ENCODE peak calls at places on chromosomes 3 and 15, in four cellular contexts. P, R, U and V are unnamed samples.

GRCh38 chr15:75650908-75651809 is 3.4 kb downstream of the SNX33 start:
- DNase-seq in R (no peak), U (peak; percentile 79), P (peak; percentile 76), V (no peak)

GRCh38 chr3:20041197-20041780 is 1.0 kb downstream of the KAT2B start:
- DNase-seq in P (peak; percentile 61), U (peak; percentile 70), R (no peak), V (peak; percentile 74)

GRCh38 chr3:79461129-79461792 is 306.5 kb downstream of the ROBO1 start:
- DNase-seq in U (no peak), R (no peak), P (no peak), V (no peak)

GRCh38 chr3:32193101-32193500 is 45.4 kb upstream of the CMTM8 start:
- DNase-seq in R (no peak), U (no peak), P (no peak), V (no peak)

GRCh38 chr15:87686308-87686707 is 570.2 kb downstream of the NTRK3 start:
- DNase-seq in U (no peak), R (no peak), P (no peak), V (no peak)

GRCh38 chr3:111733154-111733553 is 125.9 kb upstream of the PHLDB2 start:
- DNase-seq in R (no peak), U (no peak), P (peak; percentile 86), V (no peak)

GRCh38 chr3:135531996-135532395 is 433.5 kb upstream of the PPP2R3A start:
- DNase-seq in U (no peak), R (no peak), P (no peak), V (no peak)

GRCh38 chr3:71185733-71186455 is 397.6 kb downstream of the FOXP1 start:
- DNase-seq in R (no peak), U (peak; percentile 33), P (no peak), V (no peak)

GRCh38 chr3:193944161-193944884 is 191.6 kb upstream of the HES1 start:
- DNase-seq in R (no peak), U (no peak), P (no peak), V (no peak)

GRCh38 chr3:64351713-64352595 is 126.7 kb upstream of the PRICKLE2 start:
- DNase-seq in U (no peak), P (no peak), R (no peak), V (no peak)

GRCh38 chr15:32763295-32763694 is 45.5 kb downstream of the GREM1 start:
- DNase-seq in R (peak; percentile 13), U (no peak), P (no peak), V (no peak)

GRCh38 chr15:70833897-70834765 is 19.8 kb downstream of the LARP6 start:
- DNase-seq in U (no peak), R (no peak), P (peak; percentile 72), V (no peak)

GRCh38 chr3:31793821-31794220 is 187.2 kb downstream of the OSBPL10 start:
- DNase-seq in U (no peak), P (no peak), R (no peak), V (no peak)

GRCh38 chr15:98231696-98232440 is 271.4 kb downstream of the ARRDC4 start:
- DNase-seq in R (no peak), U (no peak), P (no peak), V (no peak)

GRCh38 chr3:106814231-106814630 is 563.0 kb upstream of the CCDC54 start:
- DNase-seq in U (no peak), R (no peak), P (no peak), V (no peak)

GRCh38 chr3:112752092-112752512 is 94.6 kb downstream of the CD200R1L start:
- DNase-seq in P (no peak), R (no peak), U (no peak), V (no peak)

GRCh38 chr3:149005424-149005823 is 14.1 kb downstream of the GYG1 start:
- DNase-seq in P (no peak), U (no peak), R (no peak), V (no peak)

GRCh38 chr3:135966349-135966695 is 794 bp downstream of the PPP2R3A start:
- DNase-seq in R (no peak), U (no peak), P (no peak), V (no peak)

GRCh38 chr3:27216955-27217552 is 152.1 kb downstream of the NEK10 start:
- DNase-seq in P (no peak), U (no peak), R (no peak), V (no peak)

GRCh38 chr15:60407406-60407805 is 9.6 kb upstream of the ANXA2 start:
- DNase-seq in P (no peak), U (no peak), R (no peak), V (no peak)

GRCh38 chr3:167653155-167653554 is 587 bp downstream of the WDR49 start:
- DNase-seq in U (no peak), P (no peak), R (no peak), V (no peak)

GRCh38 chr15:69132430-69132829 is 28.0 kb upstream of the GLCE start:
- DNase-seq in P (no peak), R (no peak), U (no peak), V (no peak)

GRCh38 chr3:168220609-168221008 is 124.9 kb upstream of the GOLIM4 start:
- DNase-seq in R (no peak), U (no peak), P (no peak), V (no peak)

GRCh38 chr3:41199866-41200668 is 762 bp downstream of the CTNNB1 start:
- DNase-seq in U (peak; percentile 78), P (no peak), R (no peak), V (no peak)

GRCh38 chr3:47418167-47419082 is 37.6 kb downstream of the PTPN23 start:
- DNase-seq in U (no peak), R (no peak), P (no peak), V (no peak)

GRCh38 chr3:139934557-139935070 is 371 bp upstream of the CLSTN2 start:
- DNase-seq in U (no peak), P (no peak), R (no peak), V (peak; percentile 71)

DNA sequence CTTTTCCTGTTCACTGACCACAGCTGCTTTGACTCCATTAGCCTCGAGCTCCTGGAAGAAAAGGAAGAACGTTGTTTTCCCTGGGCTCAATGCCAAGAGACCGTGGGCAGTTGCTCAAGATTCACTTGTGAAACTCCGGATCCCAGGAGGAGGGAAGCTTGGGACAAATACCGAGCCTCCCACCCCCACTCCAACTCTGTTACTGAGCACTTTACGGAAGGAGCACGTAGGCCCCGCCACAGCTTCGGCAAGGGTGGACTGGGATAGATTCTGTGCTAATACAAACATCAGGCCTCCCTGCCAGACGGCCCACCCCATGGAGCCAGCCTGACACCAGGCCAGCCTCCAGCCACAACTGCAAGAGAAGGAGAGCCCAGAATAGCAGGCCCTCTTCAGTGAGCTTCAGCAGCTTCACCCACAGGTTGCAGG is 10.7 kb upstream of the FANCD2 start:
- DNase-seq in U (no peak), R (no peak), P (no peak), V (no peak)
- TF ChIP-seq SP1 in U (no peak), R (no peak), P (no peak), V (no peak)

GRCh38 chr15:74324714-74325113 is 42.7 kb downstream of the CYP11A1 start:
- DNase-seq in P (no peak), U (no peak), R (no peak), V (no peak)

GRCh38 chr15:74320358-74321247 is 46.8 kb downstream of the CYP11A1 start:
- DNase-seq in P (peak; percentile 43), U (peak; percentile 78), R (no peak), V (no peak)

GRCh38 chr15:74319596-74320357 is 47.7 kb downstream of the CYP11A1 start:
- DNase-seq in R (no peak), U (no peak), P (no peak), V (no peak)

GRCh38 chr15:74319138-74319460 is 48.3 kb downstream of the CYP11A1 start:
- DNase-seq in U (no peak), P (no peak), R (no peak), V (no peak)

GRCh38 chr15:74322558-74323180 is 44.8 kb downstream of the CYP11A1 start:
- DNase-seq in P (peak; percentile 41), R (no peak), U (peak; percentile 81), V (peak; percentile 88)
- TF ChIP-seq CBX5 in P (no peak), R (no peak), U (no peak), V (no peak)

GRCh38 chr3:152430223-152431002 is 161.7 kb downstream of the MBNL1 start:
- DNase-seq in P (no peak), R (no peak), U (no peak), V (no peak)
- TF ChIP-seq SP1 in P (no peak), R (no peak), U (no peak), V (no peak)

DNA sequence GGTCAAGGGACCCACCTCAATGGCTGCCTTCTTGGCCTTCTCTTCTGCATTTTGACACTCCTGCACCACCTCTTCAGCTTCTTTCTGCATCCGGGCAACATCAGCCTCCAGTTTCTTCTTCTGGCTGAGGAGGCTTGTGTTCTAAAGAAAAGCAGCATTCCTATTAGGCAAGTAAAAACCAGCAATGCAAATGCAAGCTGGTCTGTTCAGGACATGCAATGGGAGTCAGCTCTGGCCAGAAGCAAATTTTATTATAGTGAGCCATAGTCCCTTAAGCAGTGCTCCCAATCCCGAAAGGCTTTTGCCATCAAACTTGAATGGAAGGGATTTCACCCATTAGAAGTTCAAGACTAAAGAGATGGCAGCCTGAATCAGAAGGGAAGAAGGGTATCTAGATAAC is 97.7 kb downstream of the HHLA2 start:
- DNase-seq in P (no peak), R (no peak), U (no peak), V (no peak)
- TF ChIP-seq CBX5 in P (no peak), R (no peak), U (no peak), V (no peak)

GRCh38 chr3:145704020-145704419 is 457.0 kb downstream of the PLOD2 start:
- DNase-seq in U (no peak), P (no peak), R (no peak), V (no peak)
- TF ChIP-seq SP1 in U (no peak), P (no peak), R (no peak), V (no peak)

GRCh38 chr3:129286081-129286480 is 7.4 kb downstream of the HMCES start:
- DNase-seq in U (no peak), R (no peak), P (no peak), V (no peak)

GRCh38 chr3:129289201-129289921 is 10.7 kb downstream of the HMCES start:
- DNase-seq in R (no peak), P (no peak), U (no peak), V (no peak)

GRCh38 chr3:129291487-129291886 is 12.8 kb downstream of the HMCES start:
- DNase-seq in P (no peak), U (no peak), R (no peak), V (no peak)
- TF ChIP-seq CBX5 in P (no peak), U (no peak), R (no peak), V (no peak)

DNA sequence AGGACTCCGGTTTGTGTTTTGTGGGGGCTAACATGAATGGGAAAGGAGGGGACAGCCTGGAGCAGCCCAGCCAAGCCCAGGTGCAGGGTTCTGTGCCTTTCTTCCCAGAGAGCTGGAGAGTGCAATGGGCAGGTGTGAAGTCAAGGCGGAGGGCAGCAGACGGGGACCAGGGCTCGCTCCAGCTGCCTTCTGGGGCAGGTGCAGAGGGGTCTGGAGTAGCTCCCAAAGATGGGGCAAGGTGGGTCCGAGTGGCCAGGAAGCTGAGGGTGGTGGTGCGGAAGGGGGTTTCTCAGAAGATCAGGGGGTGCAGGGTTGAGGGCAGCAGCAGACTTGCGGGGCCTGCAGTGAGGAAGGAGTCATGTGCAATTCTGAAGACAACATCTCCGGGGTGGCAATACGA is 158.9 kb downstream of the NSMCE3 start:
- DNase-seq in U (no peak), R (no peak), P (no peak), V (no peak)
- TF ChIP-seq SP1 in U (no peak), R (no peak), P (no peak), V (no peak)

DNA sequence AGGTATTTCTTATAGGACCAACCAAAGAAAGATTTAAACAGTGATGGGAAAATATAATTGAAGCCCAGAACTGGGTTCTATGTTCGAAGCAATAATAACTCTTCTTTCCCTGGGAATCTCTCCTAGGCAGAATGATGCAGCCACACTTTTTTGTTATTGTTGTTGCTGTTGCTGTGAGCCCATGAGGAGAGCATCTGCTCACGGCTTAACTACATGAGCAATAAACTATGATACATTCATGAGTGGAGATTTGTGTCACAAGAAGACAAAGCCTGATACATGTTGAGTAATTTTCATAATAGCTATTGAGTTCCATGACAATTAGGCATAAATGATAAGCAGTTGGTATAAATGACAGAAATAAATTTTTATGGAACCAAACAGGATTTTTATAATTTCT is 80.5 kb downstream of the CRTC3 start:
- DNase-seq in U (no peak), P (no peak), R (no peak), V (no peak)
- TF ChIP-seq CBX5 in U (no peak), P (no peak), R (no peak), V (no peak)